ENCODE peak calls at places on chromosomes 6 and 20, in five cellular contexts. L is epithelial cell of esophagus, E is HCT116, F is MM.1S, N is adrenal gland. V is an unnamed sample.
A peak's percentile ranks its signal among the peaks of the same experiment; 100 is the strongest.

GRCh38 chr6:2109796-2110195 is 135.6 kb downstream of the GMDS start:
- DNase-seq in E (no peak), L (no peak), N (no peak), F (no peak), V (no peak)

GRCh38 chr6:104418125-104418524 is 441.6 kb downstream of the HACE1 start:
- DNase-seq in F (no peak), E (no peak), L (peak; percentile 31), N (no peak), V (no peak)

GRCh38 chr6:33672808-33673207 is 38.7 kb downstream of the UQCC2 start:
- DNase-seq in N (peak; percentile 86), F (no peak), L (peak; percentile 88), E (no peak), V (peak; percentile 80)

GRCh38 chr6:2503816-2504494 is 246.8 kb downstream of the MYLK4 start:
- DNase-seq in L (peak; percentile 58), F (no peak), N (no peak), E (no peak), V (no peak)

GRCh38 chr20:43584448-43585138 is 6.1 kb upstream of the IFT52 start:
- DNase-seq in F (no peak), E (no peak), L (no peak), N (no peak), V (no peak)

GRCh38 chr20:34516874-34517542 is 786 bp downstream of the DYNLRB1 start:
- DNase-seq in L (peak; percentile 37), N (peak; percentile 41), F (peak; percentile 53), E (no peak), V (peak; percentile 45)

GRCh38 chr6:30640481-30640880 is 6.5 kb upstream of the C6orf136 start:
- DNase-seq in N (no peak), L (no peak), E (no peak), F (no peak), V (no peak)

GRCh38 chr6:118768904-118769325 is 117.5 kb upstream of the CEP85L start:
- DNase-seq in E (no peak), F (peak; percentile 89), N (no peak), L (peak; percentile 90), V (no peak)

GRCh38 chr20:38630727-38631126 is 29.1 kb downstream of the ARHGAP40 start:
- DNase-seq in L (no peak), N (no peak), E (peak; percentile 10), F (no peak), V (no peak)

GRCh38 chr6:43771858-43772570 is 2.0 kb downstream of the VEGFA start:
- DNase-seq in L (peak; percentile 66), E (no peak), N (peak; percentile 80), F (peak; percentile 78), V (peak; percentile 64)

GRCh38 chr6:2876210-2877056 is 26.7 kb downstream of the SERPINB9 start:
- DNase-seq in E (peak; percentile 58), F (no peak), L (peak; percentile 85), N (peak; percentile 89), V (peak; percentile 93)

GRCh38 chr6:134816780-134817179 is 133.1 kb downstream of the ALDH8A1 start:
- DNase-seq in E (no peak), L (no peak), N (no peak), F (no peak), V (no peak)

GRCh38 chr20:50153153-50153499 is 397 bp downstream of the PEDS1 start:
- DNase-seq in E (no peak), L (no peak), F (no peak), N (no peak), V (peak; percentile 39)

GRCh38 chr6:10381133-10381829 is 33.6 kb downstream of the TFAP2A start:
- DNase-seq in N (no peak), E (no peak), F (no peak), L (no peak), V (no peak)

GRCh38 chr6:13076575-13076974 is 251.8 kb downstream of the TBC1D7 start:
- DNase-seq in N (no peak), E (no peak), L (no peak), F (no peak), V (no peak)

GRCh38 chr20:49713779-49714712 is at the start of gene B4GALT5:
- DNase-seq in F (peak; percentile 73), N (peak; percentile 75), L (peak; percentile 57), E (peak; percentile 80), V (peak; percentile 88)

GRCh38 chr20:58985656-58986055 is 4.6 kb downstream of the NELFCD start:
- DNase-seq in F (no peak), N (peak; percentile 16), E (no peak), L (no peak), V (no peak)

GRCh38 chr20:25745100-25745499 is 48.4 kb upstream of the ZNF337 start:
- DNase-seq in E (no peak), N (no peak), F (no peak), L (peak; percentile 20), V (no peak)

GRCh38 chr6:125314019-125314581 is 12.3 kb upstream of the HDDC2 start:
- DNase-seq in L (peak; percentile 73), F (peak; percentile 63), N (peak; percentile 72), E (peak; percentile 42), V (peak; percentile 80)

GRCh38 chr6:109166643-109167042 is 71.3 kb downstream of the CEP57L1 start:
- DNase-seq in N (no peak), E (no peak), L (no peak), F (no peak), V (no peak)

GRCh38 chr6:170091000-170091638 is 199.8 kb downstream of the DLL1 start:
- DNase-seq in F (no peak), L (no peak), N (no peak), E (no peak), V (no peak)

GRCh38 chr20:46720776-46721425 is 11.5 kb downstream of the SLC2A10 start:
- DNase-seq in N (no peak), F (no peak), L (no peak), E (no peak), V (no peak)

GRCh38 chr20:39222102-39222501 is 260.0 kb downstream of the DHX35 start:
- DNase-seq in F (no peak), E (no peak), L (no peak), N (no peak), V (no peak)

GRCh38 chr6:144718431-144718830 is 433.3 kb downstream of the UTRN start:
- DNase-seq in E (no peak), L (peak; percentile 72), N (no peak), F (no peak), V (no peak)

GRCh38 chr6:33164176-33164575 is 28.1 kb downstream of the COL11A2 start:
- DNase-seq in E (no peak), F (no peak), N (no peak), L (no peak), V (no peak)

GRCh38 chr6:144415014-144415413 is 129.9 kb downstream of the UTRN start:
- DNase-seq in F (no peak), E (no peak), L (peak; percentile 91), N (no peak), V (no peak)

GRCh38 chr6:84696181-84696580 is 68.2 kb downstream of the TBX18 start:
- DNase-seq in L (no peak), E (no peak), F (no peak), N (no peak), V (no peak)

GRCh38 chr6:45590751-45591184 is 213.0 kb upstream of the SUPT3H start:
- DNase-seq in N (no peak), L (no peak), F (no peak), E (no peak), V (peak; percentile 51)
- TF ChIP-seq CTCF in N (no peak), L (no peak), F (no peak), E (no peak), V (no peak)

DNA sequence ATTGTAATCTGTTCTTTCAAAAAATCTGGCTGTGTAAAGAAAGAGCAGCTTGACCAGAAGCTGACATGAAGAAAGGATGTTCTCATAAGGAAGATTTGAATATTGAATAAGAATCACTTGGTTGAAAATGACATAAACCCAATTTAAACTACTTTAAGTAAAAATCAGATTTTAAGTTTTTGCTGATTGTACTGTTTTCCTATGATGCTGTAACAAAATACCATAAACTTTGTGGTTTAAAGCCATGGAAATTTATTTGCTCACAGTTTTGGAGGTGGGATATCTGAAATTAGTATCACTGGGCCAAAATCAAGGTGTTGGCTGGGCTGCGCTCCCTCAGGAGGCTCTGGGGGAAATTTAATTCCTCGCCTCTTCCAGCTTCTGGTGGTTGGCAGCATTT is 141.1 kb upstream of the ZFP64 start:
- DNase-seq in F (no peak), E (no peak), N (no peak), L (no peak), V (no peak)
- TF ChIP-seq CTCF in F (no peak), E (no peak), N (no peak), L (no peak), V (no peak)

GRCh38 chr6:111805511-111806181 is 67.6 kb downstream of the FYN start:
- DNase-seq in E (no peak), L (no peak), F (no peak), N (no peak), V (no peak)

GRCh38 chr6:111802720-111803119 is 70.5 kb downstream of the FYN start:
- DNase-seq in N (no peak), L (no peak), E (no peak), F (no peak), V (no peak)

GRCh38 chr6:111804627-111805235 is 68.5 kb downstream of the FYN start:
- DNase-seq in N (no peak), L (no peak), F (peak; percentile 36), E (no peak), V (no peak)

GRCh38 chr6:111803804-111804203 is 69.4 kb downstream of the FYN start:
- DNase-seq in F (no peak), L (no peak), E (no peak), N (no peak), V (no peak)

DNA sequence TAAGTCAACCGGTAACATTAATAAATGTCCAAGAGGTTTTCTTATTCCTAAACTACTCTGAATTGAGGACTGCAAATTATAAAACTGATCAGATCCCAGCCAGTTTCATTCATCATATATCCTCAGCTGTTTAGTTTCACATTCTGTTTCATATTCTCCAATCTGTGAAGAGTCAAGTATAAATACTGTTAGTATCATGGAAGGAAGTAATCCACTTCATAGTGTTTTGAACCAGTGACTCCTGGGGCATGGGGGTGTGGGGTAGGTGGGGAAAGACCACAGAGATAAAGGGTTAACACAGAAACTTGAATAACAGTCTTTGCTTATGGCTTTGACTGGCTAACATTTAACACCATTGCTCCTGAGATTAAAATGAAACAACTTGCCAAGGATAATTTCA is 69.9 kb downstream of the FYN start:
- DNase-seq in E (no peak), N (no peak), F (peak; percentile 50), L (no peak), V (no peak)
- TF ChIP-seq CTCF in E (no peak), N (no peak), F (no peak), L (no peak), V (no peak)

GRCh38 chr6:44921787-44922186 is 406.3 kb upstream of the RUNX2 start:
- DNase-seq in N (no peak), E (no peak), F (no peak), L (peak; percentile 9), V (no peak)
- TF ChIP-seq CTCF in N (no peak), E (no peak), F (no peak), L (no peak), V (no peak)

V was measured in testis.